ENCODE peak calls at places on chromosomes 4 and X, in seven cellular contexts. P is GM23248, V is HCT116, X is MM.1S, U is hepatocyte, E is OCI-LY7, K is PC-3. Z is an unnamed sample. For H3K9me3, the result is how much of the 10 kb centered on the place peaks cover.

GRCh38 chr4:19254476-19254875 is 997.2 kb upstream of the SLIT2 start:
- DNase-seq in V (no peak), U (no peak), K (no peak), P (no peak), X (no peak), E (no peak), Z (no peak)

GRCh38 chr4:174157106-174157607 is 126.3 kb downstream of the FBXO8 start:
- DNase-seq in K (no peak), X (no peak), E (no peak), U (peak), P (no peak), V (no peak), Z (no peak)

GRCh38 chr4:151641167-151641566 is 119.6 kb downstream of the GATB start:
- DNase-seq in K (peak), V (no peak), E (no peak), X (no peak), P (peak), U (no peak), Z (no peak)

GRCh38 chr4:122968227-122968812 is 45.9 kb upstream of the NUDT6 start:
- DNase-seq in E (no peak), X (no peak), P (peak), K (peak), U (no peak), V (no peak), Z (no peak)

GRCh38 chr4:113052379-113052951 is 3.0 kb downstream of the ANK2 start:
- DNase-seq in P (peak), E (no peak), V (no peak), U (no peak), K (peak), X (no peak), Z (no peak)

GRCh38 chr4:156547439-156547838 is 424.2 kb downstream of the PDGFC start:
- DNase-seq in V (no peak), U (peak), X (no peak), P (peak), E (no peak), K (peak), Z (no peak)

GRCh38 chrX:627510-627964 is 3.1 kb upstream of the SHOX start:
- DNase-seq in X (no peak), V (no peak), U (no peak), E (no peak), P (no peak), K (no peak), Z (peak)

GRCh38 chrX:155441097-155441496 is 17.3 kb downstream of the F8A3 start:
- DNase-seq in X (no peak), U (no peak), V (no peak), P (no peak), E (no peak), K (no peak), Z (no peak)

GRCh38 chr4:148395771-148396170 is 46.4 kb downstream of the NR3C2 start:
- DNase-seq in P (no peak), V (no peak), X (no peak), U (no peak), E (no peak), K (no peak), Z (no peak)

GRCh38 chrX:44953734-44954502 is 80.9 kb downstream of the KDM6A start:
- DNase-seq in U (no peak), V (no peak), K (peak), E (no peak), X (no peak), P (no peak), Z (no peak)

GRCh38 chrX:151393514-151393913 is 3.5 kb upstream of the VMA21 start:
- DNase-seq in U (no peak), P (no peak), V (no peak), K (no peak), X (peak), E (peak), Z (peak)
- TF ChIP-seq EZH2phosphoT487 in U (no peak), P (no peak), V (no peak), K (no peak), X (no peak), E (no peak), Z (no peak)

DNA sequence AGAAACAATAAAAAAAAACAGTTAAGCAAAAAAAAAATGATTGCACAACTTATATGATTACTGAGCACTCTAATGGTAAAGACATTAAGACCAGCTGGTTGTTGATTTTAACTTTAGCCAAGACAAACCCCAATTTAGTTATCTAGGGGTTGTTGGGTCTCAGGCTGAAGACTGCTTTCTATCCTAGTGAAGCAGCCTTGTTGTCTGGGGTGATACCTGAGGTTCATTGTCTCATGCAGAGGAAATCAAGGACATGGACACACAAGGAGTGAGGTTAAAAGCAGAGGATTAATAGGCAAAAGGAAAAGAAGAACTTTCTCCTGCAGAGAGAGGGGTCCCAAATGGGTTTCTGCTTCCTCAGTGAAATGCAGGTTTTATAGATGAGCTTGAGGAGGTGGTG is 40.0 kb upstream of the CYP2U1 start:
- DNase-seq in X (no peak), P (no peak), K (no peak), U (no peak), E (no peak), V (no peak), Z (no peak)
- H3K9me3 ChIP-seq in X (under half), P (under half), K (under half), U (under half), E (under half), V (under half), Z (under half)

GRCh38 chrX:129125515-129125914 is 397.8 kb downstream of the SMARCA1 start:
- DNase-seq in K (no peak), P (no peak), E (no peak), U (no peak), V (no peak), X (no peak), Z (no peak)
- TF ChIP-seq EZH2phosphoT487 in K (no peak), P (no peak), E (no peak), U (no peak), V (no peak), X (no peak), Z (no peak)

DNA sequence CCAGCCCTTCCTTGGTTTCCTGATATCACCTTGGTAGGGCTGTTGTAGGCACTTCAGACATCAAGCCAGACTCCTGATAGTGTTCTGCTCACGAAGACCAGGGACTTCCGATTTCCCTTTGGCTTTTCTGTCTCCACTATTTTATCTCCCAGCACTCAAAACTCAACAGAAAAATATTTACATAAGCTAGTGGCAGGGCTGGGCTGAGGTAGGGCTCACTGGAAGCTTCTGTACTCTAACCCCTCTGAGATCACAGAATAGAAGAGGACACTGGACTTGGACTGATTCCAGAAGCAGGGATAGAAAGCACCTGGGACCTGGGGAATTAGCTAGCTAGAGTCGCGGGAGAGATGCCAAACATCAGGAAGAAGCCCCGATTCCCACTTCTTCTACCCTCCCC is 34.3 kb upstream of the EFNB1 start:
- DNase-seq in X (no peak), P (no peak), V (no peak), U (peak), K (no peak), E (no peak), Z (no peak)
- H3K9me3 ChIP-seq in X (under half), P (under half), V (under half), U (under half), K (under half), E (under half), Z (under half)

GRCh38 chrX:19019996-19020395 is 36.1 kb upstream of the PHKA2 start:
- DNase-seq in U (no peak), E (no peak), K (no peak), P (no peak), X (no peak), V (no peak), Z (no peak)

DNA sequence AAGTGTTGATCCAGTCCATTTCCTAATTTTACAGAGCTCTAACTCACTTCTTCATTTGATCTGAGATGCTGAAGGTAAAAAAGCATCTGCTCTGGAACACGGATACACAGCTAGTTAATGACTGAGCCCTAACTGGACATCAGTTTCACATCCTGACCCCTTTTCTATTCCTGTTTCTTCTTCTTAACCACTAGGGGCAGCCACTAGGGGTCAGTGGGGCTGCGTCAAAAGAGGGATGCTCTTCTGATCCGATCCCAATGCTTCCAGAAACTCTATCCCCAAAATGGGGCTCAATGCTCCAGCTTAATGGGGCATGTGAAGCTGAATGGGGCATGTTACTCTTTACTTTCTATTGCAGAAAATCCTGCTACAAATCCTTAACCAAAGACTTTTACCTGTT is 33.4 kb upstream of the PHKA2 start:
- DNase-seq in K (peak), U (peak), X (no peak), P (peak), E (peak), V (no peak), Z (peak)
- TF ChIP-seq EZH2phosphoT487 in K (no peak), U (no peak), X (no peak), P (no peak), E (no peak), V (no peak), Z (no peak)

GRCh38 chr4:170214101-170214500 is 124.3 kb upstream of the AADAT start:
- DNase-seq in P (no peak), K (no peak), V (no peak), X (no peak), U (no peak), E (no peak), Z (no peak)

DNA sequence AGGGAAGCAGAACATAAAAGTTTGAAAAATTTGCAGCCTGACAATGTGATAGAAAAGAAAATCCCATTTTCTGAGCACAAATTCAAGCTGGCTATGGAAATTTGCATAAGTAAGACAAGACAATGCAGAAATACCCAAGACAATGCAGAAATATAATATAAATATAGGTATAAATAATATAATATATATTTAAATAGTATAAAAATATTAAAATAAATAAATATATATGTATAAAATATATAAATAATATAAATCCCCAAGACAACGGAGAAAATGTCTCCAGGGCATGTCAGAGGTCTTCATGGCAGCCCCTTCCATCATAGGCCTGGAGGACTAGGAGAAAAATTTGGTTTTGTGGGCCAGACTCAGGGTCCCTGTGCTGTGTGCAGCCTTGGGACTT is 125.0 kb upstream of the AADAT start:
- DNase-seq in U (no peak), V (no peak), K (no peak), X (no peak), E (no peak), P (no peak), Z (no peak)
- H3K9me3 ChIP-seq in U (under half), V (under half), K (under half), X (under half), E (under half), P (under half), Z (under half)

DNA sequence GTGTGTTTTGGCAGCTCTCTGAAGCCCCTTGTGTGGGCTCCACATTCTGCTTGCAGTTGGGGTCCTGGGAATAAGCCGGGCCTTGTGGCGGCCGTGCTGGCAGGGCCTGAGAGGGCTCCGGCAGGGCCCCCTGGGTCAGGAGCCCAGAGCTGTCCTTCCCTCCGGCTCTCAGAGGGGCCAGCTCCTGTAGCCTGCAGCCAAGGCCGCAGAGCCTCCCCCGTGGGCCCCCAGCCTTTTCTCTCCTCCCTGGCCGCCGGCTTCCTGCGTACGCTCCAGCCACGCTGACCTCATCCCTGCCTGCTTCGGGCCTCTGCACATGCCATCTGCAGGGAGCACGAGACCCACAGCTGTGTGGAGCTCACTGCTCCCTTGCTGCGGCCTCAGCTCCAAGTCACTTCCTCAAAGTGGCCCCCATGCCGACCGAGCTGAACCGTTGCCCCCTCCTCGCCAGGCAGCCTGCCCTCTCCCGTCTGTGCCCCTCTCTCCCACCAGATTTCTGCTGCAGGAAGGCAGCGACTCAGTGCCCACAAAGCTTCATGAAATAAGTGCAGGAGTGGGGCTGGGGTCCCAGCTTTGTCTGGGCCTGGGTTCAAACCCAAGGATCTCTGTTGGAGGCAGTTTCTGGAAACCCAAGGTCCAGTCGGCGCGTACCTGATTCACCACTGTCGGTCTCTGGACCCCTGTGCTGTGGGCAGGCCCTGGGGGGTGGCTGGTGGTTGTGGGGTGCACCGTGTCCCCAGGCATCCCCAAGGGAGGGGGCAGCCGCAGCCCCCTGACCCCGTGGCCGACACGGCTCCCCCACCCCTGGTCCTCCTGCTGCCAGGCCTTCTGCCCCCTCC is 57.1 kb upstream of the NKX1-1 start:
- DNase-seq in V (no peak), P (peak), U (peak), X (no peak), K (no peak), E (no peak), Z (no peak)
- TF ChIP-seq EZH2phosphoT487 in V (no peak), P (no peak), U (no peak), X (no peak), K (no peak), E (no peak), Z (no peak)

DNA sequence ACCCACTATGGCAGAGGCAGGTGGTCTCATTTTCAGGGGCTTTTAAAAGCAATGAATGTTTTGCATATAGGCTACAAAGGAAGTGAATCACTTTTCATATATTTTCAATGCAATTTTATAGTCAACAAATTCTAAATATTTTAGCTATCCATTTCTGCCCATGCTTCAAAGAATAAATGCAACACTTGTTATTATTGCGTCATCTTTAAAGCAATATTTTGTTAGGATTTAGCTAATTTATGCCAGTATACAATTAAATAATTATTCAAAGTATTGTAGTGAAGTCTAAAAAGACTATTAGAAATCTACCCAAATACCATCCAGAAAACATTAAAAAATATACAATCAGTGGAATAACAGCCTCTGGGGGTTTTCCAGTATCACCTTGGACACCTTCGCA is 509.1 kb upstream of the SPANXN1 start:
- DNase-seq in U (no peak), X (no peak), V (no peak), P (no peak), K (no peak), E (no peak), Z (no peak)
- H3K9me3 ChIP-seq in U (under half), X (under half), V (under half), P (under half), K (under half), E (under half), Z (under half)

GRCh38 chr4:26252349-26252748 is 68.5 kb upstream of the RBPJ start:
- DNase-seq in E (no peak), V (peak), X (no peak), U (peak), K (peak), P (peak), Z (no peak)

GRCh38 chr4:26248647-26249046 is 72.2 kb upstream of the RBPJ start:
- DNase-seq in X (no peak), P (no peak), V (no peak), U (no peak), K (no peak), E (no peak), Z (no peak)
- TF ChIP-seq EZH2phosphoT487 in X (no peak), P (no peak), V (no peak), U (no peak), K (no peak), E (no peak), Z (no peak)

DNA sequence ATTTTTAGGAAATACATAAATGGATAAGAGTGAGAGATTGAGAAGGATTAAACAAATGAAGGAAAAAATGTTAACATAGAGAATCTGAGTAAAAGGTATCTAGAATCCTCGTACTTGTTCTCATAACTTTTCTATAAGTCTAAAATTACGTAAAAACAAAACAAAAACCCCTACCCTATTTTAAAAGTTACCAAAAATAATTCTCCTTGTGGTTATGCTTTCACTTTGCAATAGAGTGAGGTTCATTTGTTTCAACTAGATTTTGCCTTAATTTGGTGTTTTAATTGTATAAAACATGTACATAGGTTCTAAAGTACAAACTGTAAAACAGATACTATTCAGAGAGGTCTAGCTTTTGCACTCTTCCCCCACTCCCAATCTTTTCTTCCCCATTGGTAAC is 3.8 kb upstream of the GPR34 start:
- DNase-seq in E (no peak), V (no peak), K (no peak), X (no peak), P (no peak), U (no peak), Z (no peak)
- H3K9me3 ChIP-seq in E (under half), V (under half), K (under half), X (under half), P (under half), U (under half), Z (under half)